ENCODE peak calls at places on chromosome 13, in ten cellular contexts. F, M, H, R, E, T, L, K, J and U are unnamed samples.

GRCh38 chr13:35039012-35039411 is 96.9 kb downstream of the NBEA start:
- DNase-seq in F (no peak), E (no peak), L (no peak), M (no peak), J (no peak), R (no peak), H (no peak), T (no peak), K (no peak), U (no peak)

GRCh38 chr13:67844544-67844943 is 614.4 kb upstream of the PCDH9 start:
- DNase-seq in L (no peak), M (no peak), R (no peak), K (no peak), T (no peak), J (no peak), E (no peak), H (no peak), F (no peak), U (no peak)

GRCh38 chr13:99812611-99813010 is 159.0 kb downstream of the ZIC5 start:
- DNase-seq in L (no peak), T (no peak), H (no peak), J (no peak), K (no peak), M (no peak), E (no peak), F (no peak), R (no peak), U (no peak)

GRCh38 chr13:110470272-110471009 is 91.1 kb downstream of the RAB20 start:
- DNase-seq in E (no peak), F (no peak), T (no peak), M (no peak), H (no peak), R (no peak), J (no peak), K (no peak), L (no peak), U (no peak)

GRCh38 chr13:31042501-31043165 is 110.2 kb downstream of the TEX26 start:
- DNase-seq in R (no peak), M (peak; percentile 31), K (no peak), J (no peak), T (no peak), L (no peak), F (no peak), E (peak; percentile 47), H (no peak), U (no peak)

GRCh38 chr13:24631922-24632321 is 48.3 kb upstream of the ATP12A start:
- DNase-seq in F (no peak), J (no peak), H (no peak), M (no peak), E (no peak), L (no peak), R (no peak), T (no peak), K (no peak), U (no peak)

GRCh38 chr13:102682727-102683126 is 12.1 kb downstream of the METTL21C start:
- DNase-seq in K (no peak), E (no peak), T (no peak), R (no peak), H (no peak), F (no peak), L (no peak), M (no peak), J (no peak), U (no peak)

GRCh38 chr13:79935121-79935520 is 405.8 kb downstream of the SPRY2 start:
- DNase-seq in M (no peak), R (no peak), J (no peak), L (no peak), K (no peak), H (no peak), T (no peak), F (no peak), E (no peak), U (no peak)

GRCh38 chr13:111521030-111521429 is 200.6 kb downstream of the TEX29 start:
- DNase-seq in K (no peak), T (no peak), M (no peak), E (no peak), H (no peak), F (no peak), L (no peak), J (no peak), R (no peak), U (no peak)

GRCh38 chr13:98004107-98004506 is 50.6 kb downstream of the IPO5 start:
- DNase-seq in T (no peak), M (no peak), F (no peak), K (no peak), R (no peak), H (no peak), L (no peak), E (no peak), J (no peak), U (no peak)

GRCh38 chr13:44918323-44919102 is 70.8 kb downstream of the NUFIP1 start:
- DNase-seq in K (peak; percentile 97), J (peak; percentile 48), F (peak; percentile 74), H (no peak), M (peak; percentile 88), L (peak; percentile 74), E (peak; percentile 91), T (peak; percentile 79), R (peak; percentile 63), U (peak; percentile 89)

GRCh38 chr13:79516590-79516989 is 35.6 kb downstream of the NDFIP2 start:
- DNase-seq in M (no peak), K (no peak), H (no peak), F (no peak), J (no peak), L (no peak), R (no peak), T (no peak), E (no peak), U (no peak)

GRCh38 chr13:73943965-73944233 is 190.3 kb downstream of the KLF12 start:
- DNase-seq in H (no peak), E (no peak), T (no peak), J (no peak), R (no peak), K (no peak), F (no peak), M (no peak), L (no peak), U (no peak)